ENCODE peak calls at places on chromosome 3, in six cellular contexts. E, F, P, U, V and D are unnamed samples.

GRCh38 chr3:107416886-107417285 is 39.6 kb downstream of the CCDC54 start:
- DNase-seq in E (no peak), F (peak), P (no peak), U (no peak), V (no peak), D (peak)

GRCh38 chr3:123084192-123084591 is 17.4 kb downstream of the PDIA5 start:
- DNase-seq in E (no peak), F (no peak), P (no peak), U (no peak), V (no peak), D (no peak)

GRCh38 chr3:12342151-12342550 is 53.3 kb downstream of the PPARG start:
- DNase-seq in E (no peak), F (no peak), P (no peak), U (no peak), V (no peak), D (no peak)

GRCh38 chr3:78003090-78003489 is 963.2 kb downstream of the ROBO2 start:
- DNase-seq in E (no peak), F (peak), P (no peak), U (no peak), V (no peak), D (peak)

GRCh38 chr3:36648241-36649034 is 115.9 kb downstream of the DCLK3 start:
- DNase-seq in E (no peak), F (peak), P (peak), U (no peak), V (no peak), D (peak)

GRCh38 chr3:192847918-192848317 is 69.7 kb downstream of the MB21D2 start:
- DNase-seq in E (no peak), F (peak), P (no peak), U (no peak), V (no peak), D (no peak)

GRCh38 chr3:172189213-172189612 is 149.8 kb downstream of the FNDC3B start:
- DNase-seq in E (no peak), F (no peak), P (no peak), U (no peak), V (no peak), D (no peak)

GRCh38 chr3:111732248-111732879 is 126.7 kb upstream of the PHLDB2 start:
- DNase-seq in E (no peak), F (no peak), P (peak), U (no peak), V (no peak), D (no peak)

GRCh38 chr3:196662033-196662432 is 22.5 kb downstream of the NRROS start:
- DNase-seq in E (no peak), F (no peak), P (no peak), U (no peak), V (no peak), D (no peak)